ENCODE peak calls at places on chromosome 21, in six cellular contexts. One of them, this sample, is unnamed.

GRCh38 chr21:44089001-44089911 is 17.9 kb upstream of the PWP2 start:
- DNase-seq in T-helper 9 cell: peak
- DNase-seq in activated CD4-positive, alpha-beta T cell treated with anti-CD3 and anti-CD28 coated beads for 4 hours: peak
- DNase-seq in H7: no peak
- DNase-seq in heart left ventricle: no peak
- DNase-seq in tibial nerve: no peak
- DNase-seq in this sample: no peak

GRCh38 chr21:46517361-46517760 is 58.7 kb downstream of the DIP2A start:
- DNase-seq in T-helper 9 cell: no peak
- DNase-seq in activated CD4-positive, alpha-beta T cell treated with anti-CD3 and anti-CD28 coated beads for 4 hours: no peak
- DNase-seq in H7: no peak
- DNase-seq in heart left ventricle: peak
- DNase-seq in tibial nerve: no peak
- DNase-seq in this sample: no peak

GRCh38 chr21:38958940-38959685 is 153.4 kb downstream of the ETS2 start:
- DNase-seq in T-helper 9 cell: no peak
- DNase-seq in activated CD4-positive, alpha-beta T cell treated with anti-CD3 and anti-CD28 coated beads for 4 hours: no peak
- DNase-seq in H7: no peak
- DNase-seq in heart left ventricle: peak
- DNase-seq in tibial nerve: no peak
- DNase-seq in this sample: no peak

GRCh38 chr21:38869946-38870345 is 64.2 kb downstream of the ETS2 start:
- DNase-seq in T-helper 9 cell: no peak
- DNase-seq in activated CD4-positive, alpha-beta T cell treated with anti-CD3 and anti-CD28 coated beads for 4 hours: no peak
- DNase-seq in H7: no peak
- DNase-seq in heart left ventricle: no peak
- DNase-seq in tibial nerve: no peak
- DNase-seq in this sample: no peak

GRCh38 chr21:38823737-38824123 is 18.0 kb downstream of the ETS2 start:
- DNase-seq in T-helper 9 cell: no peak
- DNase-seq in activated CD4-positive, alpha-beta T cell treated with anti-CD3 and anti-CD28 coated beads for 4 hours: no peak
- DNase-seq in H7: no peak
- DNase-seq in heart left ventricle: no peak
- DNase-seq in tibial nerve: no peak
- DNase-seq in this sample: no peak

GRCh38 chr21:31756787-31757186 is 24.9 kb upstream of the SCAF4 start:
- DNase-seq in T-helper 9 cell: no peak
- DNase-seq in activated CD4-positive, alpha-beta T cell treated with anti-CD3 and anti-CD28 coated beads for 4 hours: no peak
- DNase-seq in H7: no peak
- DNase-seq in heart left ventricle: no peak
- DNase-seq in tibial nerve: no peak
- DNase-seq in this sample: no peak

GRCh38 chr21:46052703-46053651 is 44.9 kb upstream of the COL6A2 start:
- DNase-seq in T-helper 9 cell: no peak
- DNase-seq in activated CD4-positive, alpha-beta T cell treated with anti-CD3 and anti-CD28 coated beads for 4 hours: no peak
- DNase-seq in H7: peak
- DNase-seq in heart left ventricle: no peak
- DNase-seq in tibial nerve: no peak
- DNase-seq in this sample: peak

GRCh38 chr21:25094695-25095094 is 512.6 kb downstream of the MRPL39 start:
- DNase-seq in T-helper 9 cell: no peak
- DNase-seq in activated CD4-positive, alpha-beta T cell treated with anti-CD3 and anti-CD28 coated beads for 4 hours: no peak
- DNase-seq in H7: no peak
- DNase-seq in heart left ventricle: no peak
- DNase-seq in tibial nerve: no peak
- DNase-seq in this sample: no peak

GRCh38 chr21:43301424-43302355 is 125.2 kb downstream of the SIK1 start:
- DNase-seq in T-helper 9 cell: no peak
- DNase-seq in activated CD4-positive, alpha-beta T cell treated with anti-CD3 and anti-CD28 coated beads for 4 hours: no peak
- DNase-seq in H7: no peak
- DNase-seq in heart left ventricle: peak
- DNase-seq in tibial nerve: no peak
- DNase-seq in this sample: no peak

GRCh38 chr21:36966846-36967657 is 583 bp upstream of the HLCS start:
- DNase-seq in T-helper 9 cell: no peak
- DNase-seq in activated CD4-positive, alpha-beta T cell treated with anti-CD3 and anti-CD28 coated beads for 4 hours: no peak
- DNase-seq in H7: no peak
- DNase-seq in heart left ventricle: peak
- DNase-seq in tibial nerve: no peak
- DNase-seq in this sample: peak

GRCh38 chr21:15063081-15063820 is 1.5 kb downstream of the NRIP1 start:
- DNase-seq in T-helper 9 cell: no peak
- DNase-seq in activated CD4-positive, alpha-beta T cell treated with anti-CD3 and anti-CD28 coated beads for 4 hours: peak
- DNase-seq in H7: peak
- DNase-seq in heart left ventricle: no peak
- DNase-seq in tibial nerve: no peak
- DNase-seq in this sample: no peak

GRCh38 chr21:35512321-35512720 is 463.2 kb upstream of the RUNX1 start:
- DNase-seq in T-helper 9 cell: no peak
- DNase-seq in activated CD4-positive, alpha-beta T cell treated with anti-CD3 and anti-CD28 coated beads for 4 hours: no peak
- DNase-seq in H7: no peak
- DNase-seq in heart left ventricle: no peak
- DNase-seq in tibial nerve: no peak
- DNase-seq in this sample: no peak

GRCh38 chr21:43308101-43308500 is 118.8 kb downstream of the SIK1 start:
- DNase-seq in T-helper 9 cell: no peak
- DNase-seq in activated CD4-positive, alpha-beta T cell treated with anti-CD3 and anti-CD28 coated beads for 4 hours: no peak
- DNase-seq in H7: no peak
- DNase-seq in heart left ventricle: peak
- DNase-seq in tibial nerve: no peak
- DNase-seq in this sample: peak

GRCh38 chr21:16534408-16535099 is 804.8 kb downstream of the USP25 start:
- DNase-seq in T-helper 9 cell: no peak
- DNase-seq in activated CD4-positive, alpha-beta T cell treated with anti-CD3 and anti-CD28 coated beads for 4 hours: no peak
- DNase-seq in H7: no peak
- DNase-seq in heart left ventricle: peak
- DNase-seq in tibial nerve: peak
- DNase-seq in this sample: peak

GRCh38 chr21:31654340-31654739 is 5.2 kb upstream of the SOD1 start:
- DNase-seq in T-helper 9 cell: no peak
- DNase-seq in activated CD4-positive, alpha-beta T cell treated with anti-CD3 and anti-CD28 coated beads for 4 hours: no peak
- DNase-seq in H7: no peak
- DNase-seq in heart left ventricle: no peak
- DNase-seq in tibial nerve: no peak
- DNase-seq in this sample: no peak

GRCh38 chr21:26432410-26432809 is 140.7 kb downstream of the CYYR1 start:
- DNase-seq in T-helper 9 cell: no peak
- DNase-seq in activated CD4-positive, alpha-beta T cell treated with anti-CD3 and anti-CD28 coated beads for 4 hours: no peak
- DNase-seq in H7: no peak
- DNase-seq in heart left ventricle: no peak
- DNase-seq in tibial nerve: no peak
- DNase-seq in this sample: no peak

GRCh38 chr21:41061701-41062100 is 106.3 kb upstream of the BACE2 start:
- DNase-seq in T-helper 9 cell: no peak
- DNase-seq in activated CD4-positive, alpha-beta T cell treated with anti-CD3 and anti-CD28 coated beads for 4 hours: no peak
- DNase-seq in H7: no peak
- DNase-seq in heart left ventricle: no peak
- DNase-seq in tibial nerve: no peak
- DNase-seq in this sample: no peak

GRCh38 chr21:45867671-45868081 is 113.9 kb upstream of the COL6A1 start:
- DNase-seq in T-helper 9 cell: no peak
- DNase-seq in activated CD4-positive, alpha-beta T cell treated with anti-CD3 and anti-CD28 coated beads for 4 hours: no peak
- DNase-seq in H7: no peak
- DNase-seq in heart left ventricle: no peak
- DNase-seq in tibial nerve: no peak
- DNase-seq in this sample: peak

GRCh38 chr21:31103163-31103562 is 64.9 kb upstream of the KRTAP19-8 start:
- DNase-seq in T-helper 9 cell: no peak
- DNase-seq in activated CD4-positive, alpha-beta T cell treated with anti-CD3 and anti-CD28 coated beads for 4 hours: no peak
- DNase-seq in H7: no peak
- DNase-seq in heart left ventricle: no peak
- DNase-seq in tibial nerve: no peak
- DNase-seq in this sample: no peak